ENCODE peak calls at places on chromosomes 3 and 15, in six cellular contexts. V is nephron progenitor cell; S is tibial artery; G is tibial nerve; J is body of pancreas; N is CD8-positive, alpha-beta T cell. K is an unnamed sample.

GRCh38 chr15:82530606-82531379 is 9.5 kb downstream of the RPS17 start:
- DNase-seq in V (peak), S (peak), G (peak), J (peak), N (peak), K (peak)

GRCh38 chr15:81293728-81294500 is 30.0 kb downstream of the STARD5 start:
- DNase-seq in V (no peak), S (peak), G (no peak), J (no peak), N (peak), K (no peak)

GRCh38 chr3:12629560-12629959 is 34.4 kb downstream of the RAF1 start:
- DNase-seq in V (no peak), S (no peak), G (no peak), J (peak), N (no peak), K (no peak)

GRCh38 chr3:52182691-52183090 is 15.3 kb upstream of the ALAS1 start:
- DNase-seq in V (no peak), S (no peak), G (no peak), J (no peak), N (no peak), K (no peak)

GRCh38 chr15:71709808-71710418 is 100.4 kb upstream of the NR2E3 start:
- DNase-seq in V (no peak), S (no peak), G (no peak), J (no peak), N (no peak), K (no peak)

GRCh38 chr3:158420654-158421396 is 150.2 kb upstream of the MLF1 start:
- DNase-seq in V (no peak), S (no peak), G (no peak), J (no peak), N (no peak), K (no peak)

GRCh38 chr15:27358751-27359434 is 387.9 kb downstream of the GABRG3 start:
- DNase-seq in V (peak), S (no peak), G (no peak), J (peak), N (no peak), K (peak)

GRCh38 chr3:129195731-129196256 is 12.1 kb upstream of the CNBP start:
- DNase-seq in V (no peak), S (peak), G (no peak), J (no peak), N (no peak), K (no peak)

GRCh38 chr3:24048843-24049242 is 103.8 kb downstream of the NR1D2 start:
- DNase-seq in V (no peak), S (no peak), G (no peak), J (no peak), N (no peak), K (no peak)

GRCh38 chr3:127069814-127070440 is 87.0 kb downstream of the PLXNA1 start:
- DNase-seq in V (no peak), S (peak), G (no peak), J (no peak), N (no peak), K (no peak)

GRCh38 chr3:108662141-108662738 is 72.7 kb downstream of the DZIP3 start:
- DNase-seq in V (peak), S (no peak), G (no peak), J (peak), N (peak), K (peak)

GRCh38 chr3:149839874-149840273 is 26.9 kb downstream of the RNF13 start:
- DNase-seq in V (no peak), S (no peak), G (no peak), J (no peak), N (no peak), K (no peak)

GRCh38 chr3:123373535-123373987 is 75.3 kb downstream of the ADCY5 start:
- DNase-seq in V (no peak), S (peak), G (no peak), J (no peak), N (no peak), K (no peak)

GRCh38 chr15:66704783-66705113 is 2.7 kb downstream of the SMAD6 start:
- DNase-seq in V (no peak), S (no peak), G (no peak), J (peak), N (no peak), K (no peak)

GRCh38 chr3:120645083-120645800 is 36.8 kb downstream of the HGD start:
- DNase-seq in V (no peak), S (no peak), G (no peak), J (no peak), N (no peak), K (no peak)

GRCh38 chr3:191087391-191087790 is 111.7 kb upstream of the OSTN start:
- DNase-seq in V (no peak), S (no peak), G (no peak), J (no peak), N (no peak), K (no peak)

GRCh38 chr15:95291878-95292472 is 1038.5 kb upstream of the NR2F2 start:
- DNase-seq in V (no peak), S (no peak), G (no peak), J (no peak), N (no peak), K (no peak)

DNA sequence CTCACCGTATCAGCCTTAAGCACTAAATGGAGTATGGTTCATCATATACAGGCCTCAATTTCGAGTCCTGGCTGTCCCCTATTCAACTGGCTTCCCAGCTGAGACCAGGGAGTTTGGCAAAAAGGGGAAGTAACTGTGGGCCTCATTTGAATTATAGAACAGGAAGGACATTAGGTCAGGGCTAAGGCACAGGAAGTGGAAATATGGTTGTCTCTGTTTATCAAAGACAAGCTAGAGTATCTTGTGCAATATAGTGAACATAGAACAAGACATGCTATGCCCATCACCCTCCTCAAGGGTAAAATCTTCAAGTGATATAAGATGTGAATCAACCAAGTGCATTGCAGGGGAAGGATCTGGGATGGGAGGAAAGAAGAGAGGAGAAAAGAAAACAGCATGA is 494.4 kb downstream of the NTRK3 start:
- DNase-seq in V (no peak), S (no peak), G (no peak), J (no peak), N (no peak), K (no peak)
- TF ChIP-seq CTCF in V (no peak), S (no peak), G (peak), J (no peak), N (no peak), K (no peak)

GRCh38 chr3:195207731-195208130 is 63.2 kb downstream of the XXYLT1 start:
- DNase-seq in V (no peak), S (no peak), G (no peak), J (no peak), N (no peak), K (no peak)
- TF ChIP-seq CTCF in V (no peak), S (no peak), G (no peak), J (no peak), N (no peak), K (no peak)

GRCh38 chr3:28315711-28316110 is 32.8 kb upstream of the ZCWPW2 start:
- DNase-seq in V (no peak), S (no peak), G (no peak), J (no peak), N (no peak), K (no peak)
- TF ChIP-seq CTCF in V (no peak), S (no peak), G (no peak), J (no peak), N (no peak), K (no peak)

GRCh38 chr15:33963831-33964664 is 4.2 kb upstream of the CHRM5 start:
- DNase-seq in V (no peak), S (no peak), G (no peak), J (no peak), N (no peak), K (no peak)
- TF ChIP-seq CTCF in V (peak), S (peak), G (no peak), J (peak), N (no peak), K (peak)

GRCh38 chr3:39718674-39719595 is 90.5 kb upstream of the MYRIP start:
- DNase-seq in V (no peak), S (no peak), G (no peak), J (no peak), N (no peak), K (no peak)
- TF ChIP-seq CTCF in V (no peak), S (no peak), G (no peak), J (no peak), N (no peak), K (no peak)

GRCh38 chr15:91225728-91226127 is 125.7 kb downstream of the SV2B start:
- DNase-seq in V (no peak), S (no peak), G (no peak), J (no peak), N (no peak), K (no peak)

GRCh38 chr15:91222052-91222451 is 122.0 kb downstream of the SV2B start:
- DNase-seq in V (no peak), S (no peak), G (no peak), J (no peak), N (no peak), K (no peak)

GRCh38 chr15:91223902-91224301 is 123.8 kb downstream of the SV2B start:
- DNase-seq in V (no peak), S (no peak), G (no peak), J (no peak), N (no peak), K (no peak)

GRCh38 chr15:91227062-91227461 is 127.0 kb downstream of the SV2B start:
- DNase-seq in V (no peak), S (no peak), G (no peak), J (no peak), N (no peak), K (peak)

DNA sequence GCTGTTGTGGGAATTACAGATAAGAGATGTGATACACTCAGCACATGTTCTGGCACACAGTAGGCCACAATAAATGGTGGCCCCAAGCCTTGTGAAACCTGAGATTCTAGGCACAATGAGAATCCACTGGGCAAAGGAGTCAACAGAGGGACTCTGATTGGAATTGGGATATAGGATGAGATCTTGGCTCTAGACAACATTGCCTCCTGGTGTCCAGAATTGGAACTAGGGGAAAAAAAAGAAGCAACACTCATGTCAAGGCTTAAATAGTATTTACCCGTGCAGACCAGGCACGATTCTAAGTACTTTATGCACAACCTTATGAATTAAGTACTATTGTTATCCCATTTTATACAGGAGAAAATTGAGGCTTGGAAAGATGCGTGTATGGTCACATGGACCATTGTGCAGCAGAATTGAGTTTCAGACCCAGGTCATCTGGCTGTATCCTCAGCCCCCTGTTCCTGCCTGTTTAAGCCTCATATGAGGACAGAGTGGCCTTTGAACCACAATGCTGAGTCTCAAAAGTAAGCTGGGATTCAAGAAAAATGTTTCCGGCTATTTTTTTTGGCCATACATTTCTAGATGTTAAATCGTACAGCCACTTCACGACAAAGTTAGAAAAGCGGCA is 124.8 kb downstream of the SV2B start:
- DNase-seq in V (peak), S (no peak), G (no peak), J (no peak), N (no peak), K (peak)
- TF ChIP-seq CTCF in V (peak), S (peak), G (peak), J (peak), N (peak), K (peak)

DNA sequence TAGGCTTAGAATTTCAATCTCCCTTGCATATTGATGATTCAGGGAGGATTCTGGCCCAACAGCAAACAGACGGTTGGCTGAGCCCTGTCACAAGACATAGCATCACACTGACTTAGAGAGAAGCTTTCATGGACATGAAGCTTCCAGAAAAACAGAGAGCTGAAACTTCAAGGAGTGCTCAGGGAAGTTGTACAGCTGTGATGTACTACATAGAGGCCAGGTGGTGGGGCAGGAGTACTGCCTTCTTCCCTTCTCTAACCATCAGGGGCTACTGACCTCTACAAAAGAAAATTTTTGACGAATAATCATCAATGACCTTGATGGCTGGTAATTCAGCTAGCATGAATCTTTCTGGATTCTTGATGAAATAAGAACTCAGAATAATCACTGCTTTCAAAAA is 378.5 kb downstream of the ERC2 start:
- DNase-seq in V (no peak), S (no peak), G (no peak), J (no peak), N (no peak), K (no peak)
- TF ChIP-seq CTCF in V (no peak), S (no peak), G (no peak), J (no peak), N (no peak), K (no peak)

K was measured in D721Med.